ENCODE peak calls at places on chromosomes 11 and 22, in ten cellular contexts. T is A673, V is heart right ventricle, P is fibroblast of lung, U is A549, G is cardiac muscle cell, F is astrocyte, H is prostate gland, Y is HCT116, X is pancreas. E is an unnamed sample. For H3K9me3, the result is how much of the 10 kb centered on the place peaks cover.

GRCh38 chr11:78313181-78313788 is 104.3 kb downstream of the GAB2 start:
- DNase-seq in U (peak), G (peak), V (no peak), H (no peak), Y (peak), F (peak), P (peak), T (peak), X (no peak), E (no peak)

GRCh38 chr11:3959015-3959917 is 103.8 kb downstream of the STIM1 start:
- DNase-seq in P (peak), G (peak), X (no peak), T (peak), U (peak), H (no peak), Y (no peak), F (peak), V (no peak), E (no peak)

GRCh38 chr11:35419713-35420333 is 465 bp upstream of the SLC1A2 start:
- DNase-seq in G (peak), F (no peak), V (peak), H (no peak), Y (no peak), X (peak), T (no peak), U (no peak), P (no peak), E (no peak)

GRCh38 chr22:48738204-48738980 is 1089.3 kb downstream of the BRD1 start:
- DNase-seq in G (no peak), U (no peak), F (no peak), V (no peak), Y (no peak), X (no peak), T (no peak), H (no peak), P (no peak), E (no peak)

GRCh38 chr11:130549393-130549999 is 101.1 kb downstream of the ADAMTS15 start:
- DNase-seq in P (no peak), H (no peak), V (no peak), T (peak), G (no peak), Y (no peak), F (no peak), U (peak), X (no peak), E (no peak)

GRCh38 chr22:19819911-19820879 is 34.5 kb downstream of the GNB1L start:
- DNase-seq in G (no peak), Y (no peak), X (no peak), U (no peak), H (no peak), P (no peak), F (no peak), T (no peak), V (no peak), E (no peak)

GRCh38 chr11:56531856-56532255 is 11.2 kb downstream of the OR5M11 start:
- DNase-seq in H (no peak), Y (no peak), F (no peak), U (no peak), G (no peak), X (no peak), V (no peak), P (no peak), T (no peak), E (no peak)

GRCh38 chr22:42655693-42656092 is 6.5 kb upstream of the CYB5R3 start:
- DNase-seq in Y (no peak), H (no peak), T (no peak), X (no peak), V (no peak), P (no peak), F (no peak), G (no peak), U (no peak), E (no peak)

GRCh38 chr11:112157274-112157766 is 6.6 kb downstream of the IL18 start:
- DNase-seq in G (peak), H (no peak), X (no peak), U (peak), F (peak), T (peak), P (peak), V (no peak), Y (peak), E (no peak)

GRCh38 chr11:44805152-44805461 is 78.3 kb downstream of the TSPAN18 start:
- DNase-seq in T (no peak), P (no peak), F (no peak), X (no peak), Y (no peak), G (no peak), V (no peak), U (no peak), H (no peak), E (no peak)

GRCh38 chr22:33362702-33363101 is 304.5 kb upstream of the SYN3 start:
- DNase-seq in U (no peak), P (no peak), X (no peak), V (no peak), Y (no peak), F (no peak), H (no peak), G (no peak), T (no peak), E (no peak)

GRCh38 chr11:36186340-36186739 is 102.9 kb downstream of the COMMD9 start:
- DNase-seq in H (peak), G (peak), Y (no peak), X (no peak), T (peak), F (peak), P (peak), U (no peak), V (no peak), E (no peak)

GRCh38 chr11:117482881-117483280 is 155.2 kb downstream of the CEP164 start:
- DNase-seq in U (no peak), T (no peak), X (no peak), H (no peak), G (no peak), V (no peak), P (no peak), F (no peak), Y (no peak), E (no peak)

GRCh38 chr22:44211256-44211945 is 30.7 kb downstream of the PARVG start:
- DNase-seq in Y (no peak), G (no peak), X (no peak), U (no peak), P (no peak), V (no peak), H (no peak), F (no peak), T (no peak), E (no peak)

GRCh38 chr11:63598556-63598955 is 15.7 kb downstream of the PLAAT3 start:
- DNase-seq in P (no peak), T (no peak), Y (no peak), V (no peak), H (no peak), X (no peak), G (no peak), U (no peak), F (no peak), E (no peak)

GRCh38 chr11:43555811-43556210 is 124.7 kb upstream of the HSD17B12 start:
- DNase-seq in V (peak), H (no peak), T (peak), X (no peak), G (peak), F (peak), P (peak), Y (no peak), U (no peak), E (no peak)

GRCh38 chr11:112334381-112334780 is 73.7 kb upstream of the PLET1 start:
- DNase-seq in V (no peak), G (no peak), F (no peak), H (no peak), P (no peak), U (no peak), Y (no peak), X (no peak), T (peak), E (no peak)

GRCh38 chr11:14537134-14537599 is 17.0 kb upstream of the PSMA1 start:
- DNase-seq in T (peak), X (no peak), F (no peak), H (no peak), V (no peak), G (peak), Y (no peak), U (peak), P (peak), E (peak)

DNA sequence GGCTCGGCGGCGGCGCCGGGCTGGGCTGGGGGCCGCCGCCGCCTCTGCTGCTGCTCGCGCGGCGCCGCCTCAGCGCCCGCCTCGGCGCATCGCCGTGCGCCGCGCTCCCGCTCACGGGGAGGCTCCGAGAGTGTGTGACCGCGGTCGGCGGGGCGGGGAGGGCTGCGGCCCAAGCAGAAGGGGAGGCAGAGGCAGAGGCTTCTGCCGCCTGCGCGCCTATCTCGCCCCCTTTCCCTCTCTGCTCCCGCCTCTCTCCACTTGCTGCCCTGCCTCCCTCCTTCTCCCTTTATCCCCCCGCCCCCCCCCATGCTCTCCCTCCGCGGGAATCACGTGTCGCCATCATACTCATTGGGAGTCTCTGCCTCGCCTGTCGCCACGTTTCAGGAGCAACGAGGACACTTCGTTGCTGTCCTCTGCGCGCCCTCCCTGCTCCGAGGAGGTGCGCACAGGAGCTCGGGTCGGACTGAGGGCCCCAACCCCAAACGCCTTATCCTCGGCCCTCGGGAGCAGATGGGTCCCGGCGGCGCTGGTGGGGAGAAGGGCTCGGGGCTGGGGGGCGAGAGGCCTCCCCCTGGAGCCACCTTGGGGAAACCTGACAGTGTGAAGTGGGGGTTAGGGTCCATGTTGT is at the start of gene GUCY1A2:
- DNase-seq in Y (no peak), X (peak), G (peak), V (peak), F (peak), H (peak), T (peak), U (peak), P (peak), E (no peak)
- H3K27ac ChIP-seq in Y (no peak), X (peak), G (no peak), V (peak), F (no peak), H (peak), T (no peak), U (peak), P (no peak), E (no peak)

DNA sequence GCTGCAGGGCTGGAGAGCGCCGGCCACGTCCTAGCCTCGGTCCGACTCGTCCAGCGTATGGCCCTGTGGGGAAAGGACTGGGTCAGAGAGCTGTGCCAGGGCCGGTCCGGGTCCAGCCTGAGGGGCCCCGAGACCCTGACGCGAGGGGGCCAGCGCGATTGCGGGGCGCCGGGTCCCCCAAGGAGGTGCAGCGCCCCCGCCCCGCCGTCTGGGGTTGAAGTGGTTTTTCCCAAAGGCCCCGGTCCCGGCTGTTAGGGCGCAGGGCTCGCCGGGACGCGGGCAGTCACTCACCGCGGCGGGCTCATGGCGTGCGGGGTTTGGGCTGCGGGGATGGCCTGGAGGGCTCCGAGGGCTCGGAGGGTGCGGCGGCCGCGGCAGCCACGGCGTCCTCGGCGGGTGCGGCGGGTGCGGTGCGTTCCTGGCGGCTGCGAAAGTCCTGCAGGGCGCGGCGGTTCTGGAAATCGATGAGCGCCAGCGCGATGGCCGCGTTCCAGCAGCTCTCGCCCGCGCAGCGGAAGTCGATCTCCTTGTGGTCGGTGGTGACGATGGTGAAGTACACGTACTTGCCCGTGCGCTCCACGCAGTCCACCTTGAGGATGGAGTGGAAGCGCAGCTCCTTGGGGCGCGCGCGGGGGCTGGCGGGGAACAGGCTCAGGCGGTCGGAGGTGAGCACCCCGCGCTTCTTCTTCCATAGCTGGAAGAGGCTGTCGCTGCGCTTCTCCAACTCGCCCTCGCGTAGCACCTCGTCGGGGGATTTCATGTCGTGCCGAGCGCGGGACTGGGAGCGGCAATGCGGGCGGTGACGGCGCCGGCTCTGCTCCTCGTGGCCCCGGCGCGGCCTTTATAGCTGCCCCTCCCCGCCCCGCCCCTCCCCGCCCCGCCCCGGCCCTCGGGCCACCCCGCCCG is at the start of gene PHLDA2:
- DNase-seq in T (peak), U (peak), H (no peak), F (peak), X (peak), G (peak), Y (peak), V (peak), P (peak), E (peak)
- TF ChIP-seq CTCF in T (no peak), U (peak), H (peak), F (no peak), X (no peak), G (no peak), Y (no peak), V (no peak), P (no peak), E (no peak)

DNA sequence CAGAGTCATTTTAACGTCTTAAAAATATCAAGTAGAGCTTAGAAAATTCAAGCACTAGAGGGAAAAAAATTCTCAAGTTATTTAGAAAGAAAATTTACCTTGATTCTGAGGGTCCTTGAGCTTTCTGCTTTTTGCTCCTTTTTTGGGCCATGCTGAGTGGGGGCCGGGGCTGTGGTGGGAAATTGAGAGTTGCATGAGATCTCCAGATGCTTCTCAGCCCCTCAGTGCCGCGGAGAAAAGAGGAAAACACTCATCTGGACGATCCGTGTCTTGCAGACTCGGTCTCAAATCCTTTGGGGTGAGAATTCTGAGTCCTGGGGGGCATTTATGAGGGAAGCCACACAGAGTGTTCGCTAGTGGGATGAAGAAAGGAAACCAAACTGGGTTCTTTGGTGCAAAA is 700.8 kb downstream of the TBC1D22A start:
- DNase-seq in U (no peak), V (no peak), G (no peak), F (no peak), H (no peak), Y (no peak), P (no peak), X (no peak), T (no peak), E (no peak)
- H3K9me3 ChIP-seq in U (under half), V (under half), G (under half), F (under half), H (under half), Y (under half), P (under half), X (under half), T (under half), E (under half)

GRCh38 chr11:119720311-119720710 is 8.7 kb downstream of the NECTIN1 start:
- DNase-seq in X (no peak), V (no peak), G (no peak), P (no peak), Y (no peak), H (no peak), T (no peak), F (no peak), U (no peak), E (no peak)

GRCh38 chr11:119722281-119722794 is 6.7 kb downstream of the NECTIN1 start:
- DNase-seq in U (no peak), T (no peak), H (no peak), P (no peak), Y (no peak), F (no peak), V (no peak), X (peak), G (no peak), E (no peak)

GRCh38 chr11:119723952-119724325 is 5.1 kb downstream of the NECTIN1 start:
- DNase-seq in V (no peak), T (no peak), G (no peak), H (no peak), U (no peak), P (no peak), F (no peak), Y (no peak), X (no peak), E (no peak)

GRCh38 chr11:119723243-119723951 is 5.6 kb downstream of the NECTIN1 start:
- DNase-seq in H (no peak), U (no peak), G (no peak), V (no peak), X (no peak), P (no peak), T (no peak), Y (no peak), F (no peak), E (no peak)

GRCh38 chr11:119721129-119722120 is 7.6 kb downstream of the NECTIN1 start:
- DNase-seq in X (peak), F (no peak), P (peak), V (peak), Y (no peak), T (peak), H (no peak), U (peak), G (no peak), E (no peak)
- H3K27ac ChIP-seq in X (peak), F (no peak), P (no peak), V (no peak), Y (no peak), T (no peak), H (no peak), U (no peak), G (no peak), E (no peak)

E was measured in CD4-positive, alpha-beta T cell.